ENCODE peak calls at places on chromosomes 16 and 17, in four cellular contexts. U, V, I and M are unnamed samples.

GRCh38 chr17:38461683-38462082 is 33.4 kb downstream of the ARHGAP23 start:
- DNase-seq in U (no peak), V (no peak), I (no peak), M (no peak)

GRCh38 chr16:84115919-84116719 is 623 bp downstream of the MBTPS1 start:
- DNase-seq in U (peak; percentile 37), V (peak; percentile 44), I (peak; percentile 54), M (no peak)

GRCh38 chr16:55567382-55567781 is 898 bp downstream of the CAPNS2 start:
- DNase-seq in U (peak; percentile 3), V (peak; percentile 43), I (no peak), M (no peak)

GRCh38 chr17:77354721-77355455 is 214.1 kb downstream of the SEC14L1 start:
- DNase-seq in U (peak; percentile 93), V (peak; percentile 86), I (peak; percentile 93), M (no peak)

GRCh38 chr17:32513579-32513978 is 26.8 kb downstream of the CDK5R1 start:
- DNase-seq in U (no peak), V (no peak), I (no peak), M (no peak)

GRCh38 chr17:17542906-17543635 is 46.9 kb upstream of the RASD1 start:
- DNase-seq in U (no peak), V (no peak), I (no peak), M (no peak)

GRCh38 chr16:53357208-53357586 is 77.1 kb upstream of the RBL2 start:
- DNase-seq in U (no peak), V (no peak), I (no peak), M (no peak)

GRCh38 chr16:85838876-85839585 is 39.5 kb downstream of the COX4I1 start:
- DNase-seq in U (no peak), V (no peak), I (no peak), M (no peak)

GRCh38 chr17:73541111-73541510 is 103.1 kb downstream of the SDK2 start:
- DNase-seq in U (no peak), V (no peak), I (no peak), M (no peak)

GRCh38 chr17:2171725-2172446 is 117.0 kb downstream of the HIC1 start:
- DNase-seq in U (peak; percentile 100), V (peak; percentile 72), I (peak; percentile 82), M (peak; percentile 13)

GRCh38 chr17:58060596-58061191 is 22.5 kb upstream of the DYNLL2 start:
- DNase-seq in U (peak; percentile 29), V (no peak), I (no peak), M (no peak)

GRCh38 chr16:66271074-66272060 is 95.1 kb upstream of the CDH5 start:
- DNase-seq in U (no peak), V (peak; percentile 66), I (no peak), M (no peak)

GRCh38 chr16:8850279-8850885 is 18.4 kb downstream of the CARHSP1 start:
- DNase-seq in U (peak; percentile 68), V (peak; percentile 80), I (peak; percentile 91), M (no peak)

GRCh38 chr17:16304832-16305231 is 48.4 kb downstream of the CENPV start:
- DNase-seq in U (no peak), V (no peak), I (peak; percentile 63), M (peak; percentile 72)

GRCh38 chr17:64459284-64459747 is 10.4 kb downstream of the MILR1 start:
- DNase-seq in U (peak; percentile 83), V (peak; percentile 68), I (no peak), M (no peak)

GRCh38 chr16:79278506-79278905 is 322.0 kb downstream of the MAF start:
- DNase-seq in U (no peak), V (no peak), I (no peak), M (no peak)

GRCh38 chr17:75844530-75845057 is 390 bp upstream of the UNC13D start:
- DNase-seq in U (no peak), V (peak; percentile 38), I (peak; percentile 64), M (no peak)

GRCh38 chr16:70800306-70800705 is 652 bp downstream of the VAC14 start:
- DNase-seq in U (no peak), V (no peak), I (no peak), M (peak; percentile 19)

GRCh38 chr16:11796227-11797165 is 562 bp downstream of the ZC3H7A start:
- DNase-seq in U (no peak), V (peak; percentile 39), I (peak; percentile 60), M (peak; percentile 68)

GRCh38 chr17:42305543-42306384 is 17.5 kb downstream of the STAT5A start:
- DNase-seq in U (no peak), V (no peak), I (no peak), M (peak; percentile 39)

GRCh38 chr16:46690281-46691178 is 1.1 kb downstream of the ORC6 start:
- DNase-seq in U (peak; percentile 36), V (no peak), I (peak; percentile 79), M (no peak)

GRCh38 chr17:12485361-12485911 is 180.3 kb upstream of the MYOCD start:
- DNase-seq in U (peak; percentile 3), V (no peak), I (no peak), M (peak; percentile 2)

GRCh38 chr17:21174719-21175118 is 39.2 kb downstream of the TMEM11 start:
- DNase-seq in U (peak; percentile 51), V (no peak), I (no peak), M (no peak)

GRCh38 chr17:81940538-81941483 is 3.7 kb upstream of the PYCR1 start:
- DNase-seq in U (no peak), V (no peak), I (no peak), M (no peak)

GRCh38 chr17:81941484-81942166 is 4.5 kb upstream of the PYCR1 start:
- DNase-seq in U (no peak), V (no peak), I (no peak), M (peak; percentile 75)

GRCh38 chr17:81939218-81939617 is 2.1 kb upstream of the PYCR1 start:
- DNase-seq in U (no peak), V (no peak), I (no peak), M (no peak)

GRCh38 chr17:81942167-81942553 is 4.9 kb downstream of the MYADML2 start:
- DNase-seq in U (no peak), V (no peak), I (no peak), M (no peak)

GRCh38 chr17:81939881-81940385 is 2.8 kb upstream of the PYCR1 start:
- DNase-seq in U (no peak), V (no peak), I (no peak), M (no peak)
- H3K4me2 ChIP-seq in U (no peak overlapping the region), V (peak overlapping the region; percentile 8), I (no peak overlapping the region), M (no peak overlapping the region)

GRCh38 chr17:35241520-35241919 is 1.4 kb upstream of the SLFN5 start:
- DNase-seq in U (no peak), V (no peak), I (no peak), M (peak; percentile 15)

GRCh38 chr17:35243459-35244204 is 760 bp downstream of the SLFN5 start:
- DNase-seq in U (peak; percentile 67), V (peak; percentile 68), I (no peak), M (peak; percentile 54)

GRCh38 chr17:35242805-35243458 is at the start of gene SLFN5:
- DNase-seq in U (peak; percentile 81), V (peak; percentile 91), I (peak; percentile 68), M (peak; percentile 92)

GRCh38 chr17:35240861-35241260 is 2.0 kb upstream of the SLFN5 start:
- DNase-seq in U (no peak), V (no peak), I (no peak), M (no peak)

GRCh38 chr17:35242158-35242804 is 591 bp upstream of the SLFN5 start:
- DNase-seq in U (peak; percentile 29), V (peak; percentile 93), I (peak; percentile 53), M (peak; percentile 95)
- TF ChIP-seq CTCF in U (peak; percentile 17), V (peak; percentile 38), I (peak; percentile 21), M (peak; percentile 26)

GRCh38 chr17:50468120-50469004 is at the start of gene CHAD:
- DNase-seq in U (no peak), V (no peak), I (no peak), M (peak; percentile 53)
- TF ChIP-seq EZH2 in U (no peak), V (no peak), I (no peak), M (no peak)

GRCh38 chr17:10755592-10756127 is 25.8 kb upstream of the TMEM220 start:
- DNase-seq in U (no peak), V (no peak), I (no peak), M (no peak)
- H3K4me2 ChIP-seq in U (no peak overlapping the region), V (no peak overlapping the region), I (no peak overlapping the region), M (peak overlapping the region; percentile 79)

GRCh38 chr17:6474906-6475305 is 30.7 kb downstream of the PIMREG start:
- DNase-seq in U (no peak), V (peak; percentile 82), I (no peak), M (no peak)
- TF ChIP-seq CTCF in U (no peak), V (no peak), I (no peak), M (no peak)

GRCh38 chr16:15856901-15857778 is at the start of gene MYH11:
- DNase-seq in U (no peak), V (peak; percentile 31), I (no peak), M (peak; percentile 83)
- TF ChIP-seq EZH2 in U (peak; percentile 82), V (no peak), I (peak; percentile 40), M (no peak)

DNA sequence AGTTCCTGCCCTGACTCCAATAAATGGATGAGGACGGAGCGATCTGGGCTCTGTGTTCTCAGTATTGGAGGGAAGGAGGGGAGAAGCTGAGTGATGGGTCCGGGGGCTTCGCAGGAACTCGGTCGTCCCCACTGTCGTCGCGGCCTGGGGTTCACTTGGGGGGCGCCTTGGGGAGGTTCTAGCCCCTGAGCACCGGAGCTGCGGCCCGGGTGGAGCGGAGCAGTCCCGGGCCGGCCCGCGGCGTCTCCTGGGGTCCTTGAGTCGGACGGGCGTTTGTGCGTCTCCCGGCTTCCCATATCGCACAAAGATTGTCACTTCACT is 600 bp upstream of the HBM start:
- DNase-seq in U (no peak), V (no peak), I (no peak), M (peak; percentile 58)
- H3K4me2 ChIP-seq in U (peak overlapping the region; percentile 48), V (peak overlapping the region; percentile 44), I (peak overlapping the region; percentile 51), M (peak overlapping the region; percentile 88)

GRCh38 chr17:34246436-34246835 is 8.6 kb upstream of the CCL2 start:
- DNase-seq in U (no peak), V (no peak), I (no peak), M (no peak)

GRCh38 chr17:34249497-34249877 is 5.6 kb upstream of the CCL2 start:
- DNase-seq in U (no peak), V (no peak), I (no peak), M (no peak)

GRCh38 chr17:34251186-34251585 is 3.9 kb upstream of the CCL2 start:
- DNase-seq in U (no peak), V (no peak), I (no peak), M (no peak)

GRCh38 chr17:34246872-34247271 is 8.2 kb upstream of the CCL2 start:
- DNase-seq in U (no peak), V (no peak), I (no peak), M (no peak)

DNA sequence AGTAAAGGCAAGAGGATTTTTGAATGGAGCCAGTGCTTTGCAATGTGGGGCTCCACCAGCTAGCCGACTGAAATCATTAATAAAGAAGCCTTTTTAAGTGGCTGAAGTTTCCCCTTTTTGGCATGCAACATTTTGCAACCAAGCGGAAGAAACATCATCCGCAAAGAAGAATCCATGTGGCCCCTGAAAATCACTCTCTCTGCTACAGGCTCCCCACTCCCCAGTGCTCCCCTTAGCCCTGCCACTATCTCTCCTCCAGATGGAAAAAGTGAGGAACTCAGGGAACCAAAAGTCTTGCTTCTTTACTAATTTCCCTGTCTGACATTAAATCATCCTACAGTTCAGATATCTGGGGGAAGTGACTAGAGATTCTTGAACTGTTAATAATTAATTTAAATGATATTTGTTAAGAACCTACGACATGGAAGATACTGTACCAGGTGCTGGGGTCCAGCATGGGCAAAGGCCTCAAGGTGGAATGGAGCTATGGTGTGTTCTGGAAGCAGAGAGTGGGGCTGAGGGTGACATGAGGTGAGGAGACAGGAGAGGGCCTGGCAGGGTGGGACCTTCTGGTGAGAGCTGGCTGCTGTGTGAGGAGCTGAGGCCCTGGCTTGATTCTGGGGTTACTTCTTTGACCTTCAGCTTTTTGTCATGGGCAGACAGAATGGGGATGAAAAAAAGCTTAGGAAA is 6.1 kb upstream of the CCL2 start:
- DNase-seq in U (no peak), V (no peak), I (no peak), M (no peak)
- TF ChIP-seq CTCF in U (no peak), V (no peak), I (no peak), M (no peak)